ENCODE peak calls at places on chromosomes 4 and X, in seven cellular contexts. Y, W, J, P, N, M and Q are unnamed samples. For H3K4me1, the result is how much of the 10 kb centered on the place peaks cover.

GRCh38 chrX:87728459-87728858 is 210.9 kb downstream of the KLHL4 start:
- DNase-seq in Y (no peak), W (no peak), J (no peak), P (no peak), N (no peak), M (no peak), Q (no peak)

GRCh38 chrX:40012039-40012799 is 85.5 kb downstream of the BCOR start:
- DNase-seq in Y (peak), W (no peak), J (peak), P (no peak), N (no peak), M (peak), Q (peak)

GRCh38 chr4:147773261-147774184 is 41.6 kb downstream of the ARHGAP10 start:
- DNase-seq in Y (peak), W (no peak), J (no peak), P (no peak), N (no peak), M (no peak), Q (no peak)

GRCh38 chr4:83082777-83083176 is 31.8 kb downstream of the PLAC8 start:
- DNase-seq in Y (no peak), W (peak), J (no peak), P (no peak), N (no peak), M (no peak), Q (no peak)

GRCh38 chrX:21740329-21741274 is 17.3 kb downstream of the SMPX start:
- DNase-seq in Y (no peak), W (no peak), J (peak), P (peak), N (no peak), M (no peak), Q (peak)

GRCh38 chr4:119299221-119300071 is 22.5 kb downstream of the FABP2 start:
- DNase-seq in Y (peak), W (peak), J (no peak), P (no peak), N (no peak), M (no peak), Q (no peak)

GRCh38 chrX:139560221-139560620 is 29.7 kb downstream of the F9 start:
- DNase-seq in Y (no peak), W (no peak), J (no peak), P (no peak), N (no peak), M (no peak), Q (no peak)

GRCh38 chrX:39491548-39492297 is 606.0 kb downstream of the BCOR start:
- DNase-seq in Y (no peak), W (peak), J (no peak), P (no peak), N (peak), M (no peak), Q (no peak)

GRCh38 chr4:26452565-26453531 is 37.4 kb downstream of the CCKAR start:
- DNase-seq in Y (no peak), W (no peak), J (no peak), P (no peak), N (no peak), M (no peak), Q (no peak)

GRCh38 chr4:108571027-108571569 is 49.3 kb upstream of the RPL34 start:
- DNase-seq in Y (peak), W (no peak), J (no peak), P (no peak), N (no peak), M (no peak), Q (no peak)

GRCh38 chr4:73714647-73715046 is 25.7 kb upstream of the CXCL8 start:
- DNase-seq in Y (no peak), W (no peak), J (no peak), P (no peak), N (no peak), M (no peak), Q (no peak)

GRCh38 chrX:144219035-144219434 is 335.2 kb downstream of the UBE2NL start:
- DNase-seq in Y (no peak), W (no peak), J (no peak), P (peak), N (no peak), M (no peak), Q (no peak)

GRCh38 chrX:39736219-39737211 is 361.2 kb downstream of the BCOR start:
- DNase-seq in Y (peak), W (peak), J (peak), P (no peak), N (no peak), M (peak), Q (peak)

GRCh38 chrX:119516157-119516702 is 48.0 kb downstream of the SLC25A5 start:
- DNase-seq in Y (peak), W (peak), J (peak), P (peak), N (peak), M (no peak), Q (no peak)

GRCh38 chr4:95129708-95130343 is 372.1 kb downstream of the BMPR1B start:
- DNase-seq in Y (peak), W (no peak), J (peak), P (no peak), N (no peak), M (no peak), Q (peak)

GRCh38 chr4:175590205-175590604 is 221.9 kb downstream of the GPM6A start:
- DNase-seq in Y (no peak), W (no peak), J (no peak), P (no peak), N (no peak), M (no peak), Q (no peak)

GRCh38 chr4:145531193-145531592 is 49.5 kb downstream of the SMAD1 start:
- DNase-seq in Y (no peak), W (no peak), J (no peak), P (no peak), N (no peak), M (no peak), Q (peak)

GRCh38 chr4:6948134-6948460 is 38.5 kb downstream of the TBC1D14 start:
- DNase-seq in Y (no peak), W (no peak), J (no peak), P (no peak), N (no peak), M (no peak), Q (no peak)

GRCh38 chr4:17476811-17477210 is 35.1 kb downstream of the QDPR start:
- DNase-seq in Y (no peak), W (no peak), J (no peak), P (no peak), N (no peak), M (no peak), Q (no peak)

GRCh38 chrX:150352114-150352513 is 11.0 kb upstream of the MAMLD1 start:
- DNase-seq in Y (no peak), W (no peak), J (no peak), P (no peak), N (no peak), M (no peak), Q (no peak)

DNA sequence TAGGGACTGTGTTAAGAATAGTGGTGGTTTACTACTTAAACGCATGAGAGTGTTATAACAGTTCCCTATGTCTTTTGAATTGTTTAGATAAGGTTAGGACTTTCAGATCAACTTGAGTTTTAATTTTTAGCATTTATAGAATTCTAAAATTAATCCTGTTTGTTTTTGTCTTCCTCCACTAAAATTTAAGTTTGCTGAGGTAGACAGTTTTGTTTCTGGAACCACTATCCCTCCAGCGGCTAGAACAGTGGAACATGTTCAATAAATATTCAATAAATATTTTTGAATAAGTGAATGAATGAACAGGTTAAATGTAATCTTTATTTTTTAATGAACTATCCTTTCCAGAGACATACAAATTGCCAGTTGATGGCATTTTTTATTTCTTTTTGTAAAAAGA is 58.4 kb downstream of the GAB1 start:
- DNase-seq in Y (no peak), W (no peak), J (no peak), P (no peak), N (no peak), M (no peak), Q (no peak)
- H3K4me1 ChIP-seq in Y (under half), W (under half), J (under half), P (under half), N (under half), M (under half), Q (half or more)

DNA sequence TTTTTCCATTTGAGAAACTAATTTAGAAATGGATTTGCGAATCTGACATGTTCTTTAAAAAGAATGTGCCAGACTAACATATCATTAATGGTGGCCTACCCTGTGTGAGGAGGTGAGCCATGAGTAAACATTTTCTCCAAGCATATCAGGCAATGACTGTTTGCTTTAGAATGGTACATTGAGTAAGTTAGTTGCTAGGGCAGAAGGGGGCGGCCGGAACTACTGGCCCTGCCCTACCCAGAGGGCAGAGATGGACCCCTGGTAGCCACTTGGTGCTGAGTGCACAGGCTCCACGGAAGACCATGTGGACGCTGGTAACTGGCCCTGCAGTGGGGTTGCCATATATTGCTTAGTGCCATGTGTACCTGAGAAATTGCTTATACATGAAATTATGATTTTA is 8.6 kb downstream of the FNIP2 start:
- DNase-seq in Y (no peak), W (no peak), J (no peak), P (no peak), N (no peak), M (no peak), Q (no peak)
- H3K4me1 ChIP-seq in Y (under half), W (under half), J (under half), P (half or more), N (under half), M (under half), Q (under half)

GRCh38 chrX:72272868-72273267 is 4.2 kb downstream of the RPS4X start:
- DNase-seq in Y (peak), W (peak), J (no peak), P (no peak), N (no peak), M (no peak), Q (no peak)
- H3K4me1 ChIP-seq in Y (under half), W (under half), J (under half), P (under half), N (under half), M (under half), Q (under half)

DNA sequence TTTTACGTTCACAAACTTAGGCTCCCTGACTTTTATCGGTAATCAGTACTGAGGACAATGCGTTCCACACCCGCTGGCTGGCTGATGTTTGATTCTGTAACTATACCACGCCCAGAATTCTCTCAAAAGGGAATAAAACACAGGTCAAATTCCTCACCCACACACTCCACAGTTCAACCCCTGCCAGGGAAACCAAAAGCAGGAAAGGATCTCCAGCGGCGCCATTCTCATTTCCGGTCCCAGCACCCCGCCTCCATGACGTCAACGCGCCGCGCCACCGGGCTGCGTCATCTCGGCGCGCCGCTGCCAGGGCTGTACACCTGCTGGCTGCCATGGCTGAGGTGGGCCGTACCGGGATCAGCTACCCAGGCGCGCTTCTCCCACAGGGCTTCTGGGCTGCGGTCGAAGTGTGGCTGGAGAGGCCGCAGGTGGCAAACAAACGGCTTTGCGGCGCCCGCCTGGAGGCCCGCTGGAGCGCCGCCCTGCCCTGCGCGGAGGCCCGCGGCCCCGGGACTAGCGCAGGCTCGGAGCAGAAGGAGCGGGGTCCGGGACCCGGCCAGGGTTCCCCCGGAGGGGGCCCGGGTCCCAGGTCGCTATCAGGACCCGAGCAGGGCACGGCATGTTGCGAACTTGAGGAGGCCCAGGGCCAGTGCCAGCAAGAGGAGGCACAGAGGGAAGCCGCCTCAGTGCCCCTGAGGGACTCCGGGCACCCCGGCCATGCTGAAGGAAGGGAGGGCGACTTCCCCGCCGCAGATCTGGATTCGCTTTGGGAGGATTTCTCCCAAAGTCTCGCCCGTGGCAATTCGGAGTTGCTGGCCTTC is at the start of the genes ACOX3 and TRMT44:
- DNase-seq in Y (peak), W (peak), J (peak), P (peak), N (peak), M (peak), Q (peak)
- H3K4me1 ChIP-seq in Y (under half), W (under half), J (under half), P (half or more), N (under half), M (under half), Q (half or more)

DNA sequence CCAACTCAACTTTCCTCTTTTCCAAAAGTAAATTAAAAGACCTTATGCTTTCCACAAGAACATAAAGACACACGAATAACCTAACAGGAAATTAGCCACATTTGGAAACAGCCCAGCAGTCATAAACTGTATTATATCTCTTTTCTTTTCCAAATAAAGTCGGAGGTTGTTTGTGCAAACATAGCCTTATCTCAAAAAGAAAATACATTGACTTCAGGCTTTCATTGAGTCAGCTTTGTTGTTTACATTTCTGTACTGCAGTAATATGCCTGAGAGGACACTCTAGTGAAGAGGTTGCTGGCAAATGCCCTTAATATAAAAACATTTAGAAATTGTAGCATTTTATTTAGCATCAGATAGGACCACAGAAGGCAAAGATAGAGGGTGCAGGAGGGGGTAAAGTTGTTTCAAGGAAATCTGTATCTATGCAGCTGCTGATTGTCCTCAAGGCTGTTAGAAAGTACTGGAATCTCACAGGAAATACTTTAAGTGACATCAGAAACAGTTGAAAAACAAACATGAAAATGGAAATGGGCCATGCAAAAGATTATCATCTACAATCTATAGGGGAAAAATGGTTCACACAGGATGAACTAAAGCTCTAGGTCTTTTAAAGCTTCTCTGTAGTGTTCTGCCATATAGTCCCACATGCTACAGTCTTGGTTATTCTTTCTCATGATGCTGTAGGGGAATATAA is 14.5 kb downstream of the LNX1 start:
- DNase-seq in Y (peak), W (no peak), J (no peak), P (no peak), N (no peak), M (no peak), Q (no peak)
- H3K4me1 ChIP-seq in Y (under half), W (under half), J (under half), P (under half), N (under half), M (under half), Q (under half)

DNA sequence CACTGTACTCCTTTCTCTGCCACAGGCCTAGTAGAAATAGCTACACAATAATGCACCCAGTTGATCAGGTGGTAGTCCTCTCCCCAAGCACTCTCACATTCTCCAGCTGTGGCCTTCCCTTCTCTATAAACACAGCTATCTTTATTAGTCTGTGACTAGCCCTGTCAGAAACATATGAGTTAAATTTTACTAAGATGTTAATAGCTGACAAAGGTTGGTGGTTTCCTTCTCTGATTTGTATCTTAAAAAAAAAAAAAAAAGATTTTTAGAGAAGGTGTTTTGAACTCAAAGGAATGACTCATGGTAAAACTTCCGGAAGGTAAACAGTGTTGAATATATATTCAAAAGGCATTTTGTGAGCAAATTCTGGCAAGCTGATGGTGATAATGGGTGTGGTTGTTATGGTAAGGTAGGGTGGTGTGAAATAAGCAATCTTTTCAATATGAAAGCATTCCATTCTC is 327.4 kb downstream of the PPP3CA start:
- DNase-seq in Y (peak), W (no peak), J (no peak), P (no peak), N (peak), M (no peak), Q (no peak)
- H3K4me1 ChIP-seq in Y (under half), W (under half), J (under half), P (under half), N (under half), M (under half), Q (under half)